ENCODE peak calls at places on chromosomes 1 and 21, in eight cellular contexts. O is psoas muscle, B is HAP-1, V is colonic mucosa, Y is neural progenitor cell, U is breast epithelium, S is mesenchymal stem cell, J is astrocyte. P is an unnamed sample.

GRCh38 chr1:111507411-111508201 is 4.2 kb upstream of the ADORA3 start:
- DNase-seq in O (peak; percentile 86), B (peak; percentile 86), V (peak; percentile 89), Y (peak; percentile 81), U (no peak), S (no peak), J (peak; percentile 31), P (no peak)

GRCh38 chr1:95916616-95917015 is 682.6 kb downstream of the RWDD3 start:
- DNase-seq in O (no peak), B (no peak), V (no peak), Y (peak; percentile 40), U (no peak), S (peak; percentile 42), J (peak; percentile 5), P (peak; percentile 34)

GRCh38 chr1:195934839-195935557 is 673.2 kb downstream of the KCNT2 start:
- DNase-seq in O (no peak), B (no peak), V (no peak), Y (no peak), U (no peak), S (peak; percentile 4), J (no peak), P (no peak)

GRCh38 chr1:77832889-77833288 is 53.4 kb downstream of the MIGA1 start:
- DNase-seq in O (no peak), B (no peak), V (no peak), Y (no peak), U (no peak), S (peak; percentile 93), J (peak; percentile 98), P (peak; percentile 96)

GRCh38 chr1:185045793-185046441 is 559 bp downstream of the RNF2 start:
- DNase-seq in O (peak; percentile 52), B (peak; percentile 70), V (peak; percentile 53), Y (peak; percentile 80), U (no peak), S (peak; percentile 60), J (peak; percentile 21), P (peak; percentile 78)

GRCh38 chr1:185720633-185721272 is 13.4 kb upstream of the HMCN1 start:
- DNase-seq in O (no peak), B (no peak), V (no peak), Y (peak; percentile 22), U (no peak), S (peak; percentile 54), J (peak; percentile 76), P (peak; percentile 79)

GRCh38 chr1:234214129-234214910 is 158.9 kb upstream of the COA6 start:
- DNase-seq in O (peak; percentile 63), B (peak; percentile 45), V (no peak), Y (peak; percentile 66), U (peak; percentile 59), S (no peak), J (peak; percentile 60), P (peak; percentile 24)

GRCh38 chr1:156270314-156270713 is 12.3 kb downstream of the SMG5 start:
- DNase-seq in O (no peak), B (no peak), V (no peak), Y (no peak), U (no peak), S (no peak), J (no peak), P (no peak)

GRCh38 chr1:218322762-218323161 is 22.4 kb upstream of the TGFB2 start:
- DNase-seq in O (no peak), B (no peak), V (no peak), Y (no peak), U (no peak), S (no peak), J (no peak), P (no peak)

GRCh38 chr1:240027059-240027462 is 64.6 kb upstream of the FMN2 start:
- DNase-seq in O (no peak), B (peak; percentile 62), V (peak; percentile 43), Y (peak; percentile 71), U (no peak), S (peak; percentile 56), J (peak; percentile 12), P (peak; percentile 88)

GRCh38 chr1:39683591-39684312 is 7.5 kb downstream of the HPCAL4 start:
- DNase-seq in O (no peak), B (no peak), V (no peak), Y (peak; percentile 35), U (no peak), S (no peak), J (no peak), P (no peak)

GRCh38 chr1:109484519-109484975 is 842 bp downstream of the ATXN7L2 start:
- DNase-seq in O (no peak), B (peak; percentile 27), V (no peak), Y (peak; percentile 48), U (no peak), S (no peak), J (no peak), P (no peak)

GRCh38 chr1:188128761-188129160 is 1300.0 kb downstream of the PLA2G4A start:
- DNase-seq in O (no peak), B (no peak), V (no peak), Y (no peak), U (no peak), S (peak; percentile 58), J (no peak), P (peak; percentile 33)

GRCh38 chr21:15928196-15928595 is 198.4 kb downstream of the USP25 start:
- DNase-seq in O (no peak), B (no peak), V (no peak), Y (no peak), U (no peak), S (no peak), J (no peak), P (no peak)

GRCh38 chr1:24557711-24558121 is 1.8 kb downstream of the NCMAP start:
- DNase-seq in O (no peak), B (no peak), V (no peak), Y (no peak), U (peak; percentile 19), S (peak; percentile 23), J (no peak), P (no peak)

DNA sequence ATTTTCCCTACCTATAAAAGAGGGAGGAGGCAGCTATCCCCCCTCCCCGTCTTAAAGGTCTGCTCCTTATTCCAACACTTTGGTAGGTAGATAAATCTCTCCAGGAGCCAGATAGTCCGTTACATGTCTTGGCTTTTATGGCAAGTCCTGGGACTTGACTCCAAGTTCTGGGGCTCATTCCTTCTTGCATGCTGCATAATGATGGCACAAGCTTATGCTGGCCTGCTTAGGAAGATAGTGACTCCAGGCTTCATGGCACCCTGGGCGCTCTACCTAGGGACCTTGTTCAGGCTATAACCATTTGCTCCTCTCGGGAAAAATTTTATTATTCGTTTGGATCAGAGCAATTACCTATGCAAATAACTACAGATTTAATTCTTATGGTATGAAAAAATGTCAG is 3.7 kb downstream of the SLAMF1 start:
- DNase-seq in O (no peak), B (no peak), V (no peak), Y (no peak), U (no peak), S (no peak), J (no peak), P (no peak)
- H3K4me3 ChIP-seq in O (no peak overlapping the region), B (no peak overlapping the region), V (no peak overlapping the region), Y (no peak overlapping the region), U (no peak overlapping the region), S (no peak overlapping the region), J (no peak overlapping the region), P (no peak overlapping the region)

DNA sequence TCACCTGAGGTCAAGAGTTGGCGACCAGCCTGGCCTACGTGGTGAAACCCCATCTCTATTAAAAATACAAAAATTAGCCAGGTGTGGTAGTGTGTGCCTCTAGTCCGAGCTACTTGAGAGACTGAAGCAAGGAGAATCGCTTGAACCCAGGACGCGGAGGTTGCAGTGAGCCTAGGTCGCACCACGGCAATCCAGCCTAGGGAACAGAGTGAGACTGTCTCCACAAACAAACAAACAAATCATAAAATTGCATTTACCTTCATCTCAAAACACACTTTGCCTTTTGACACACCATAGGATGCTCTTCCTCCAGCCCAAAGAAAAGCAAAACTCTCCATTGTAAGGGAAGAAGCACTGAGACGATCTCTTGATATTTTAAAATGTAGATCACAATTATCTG is 4.3 kb downstream of the HNRNPU start:
- DNase-seq in O (no peak), B (no peak), V (no peak), Y (no peak), U (no peak), S (no peak), J (no peak), P (no peak)
- H3K36me3 ChIP-seq in O (peaks cover 17% of the 10 kb centered on the region), B (peaks cover 86% of the 10 kb centered on the region), V (peaks cover 24% of the 10 kb centered on the region), Y (peaks cover 50% of the 10 kb centered on the region), U (peaks cover 15% of the 10 kb centered on the region), S (peaks cover 74% of the 10 kb centered on the region), J (peaks cover 61% of the 10 kb centered on the region), P (peaks cover 61% of the 10 kb centered on the region)

DNA sequence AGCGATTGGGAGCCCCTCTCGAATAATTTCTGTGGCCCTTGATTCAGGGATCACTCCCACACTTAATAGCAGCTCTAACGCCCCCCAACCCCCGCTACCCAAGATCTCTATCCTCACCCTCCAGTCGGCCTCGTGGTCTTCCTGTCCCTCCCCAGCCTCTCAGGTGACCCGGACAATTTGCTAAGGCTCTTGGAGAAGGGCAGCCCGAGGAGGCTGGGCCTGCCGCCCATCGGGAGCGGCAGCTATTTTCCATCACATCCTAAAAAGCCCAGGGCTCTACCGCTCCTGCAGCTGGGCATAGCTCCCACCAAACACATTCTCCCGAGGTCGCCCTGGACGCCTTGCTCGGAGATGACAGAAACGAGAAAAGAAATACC is 12.0 kb upstream of the PHLDA3 start:
- DNase-seq in O (no peak), B (no peak), V (no peak), Y (peak; percentile 41), U (no peak), S (no peak), J (no peak), P (no peak)
- H3K4me3 ChIP-seq in O (peak overlapping the region; percentile 51), B (peak overlapping the region; percentile 25), V (peak overlapping the region; percentile 28), Y (peak overlapping the region; percentile 38), U (peak overlapping the region; percentile 46), S (peak overlapping the region; percentile 67), J (peak overlapping the region; percentile 29), P (peak overlapping the region; percentile 50)

GRCh38 chr1:3257788-3258187 is 188.8 kb downstream of the PRDM16 start:
- DNase-seq in O (no peak), B (no peak), V (no peak), Y (no peak), U (no peak), S (no peak), J (no peak), P (no peak)
- H3K36me3 ChIP-seq in O (no peaks in the 10 kb centered on the region), B (no peaks in the 10 kb centered on the region), V (no peaks in the 10 kb centered on the region), Y (no peaks in the 10 kb centered on the region), U (no peaks in the 10 kb centered on the region), S (no peaks in the 10 kb centered on the region), J (no peaks in the 10 kb centered on the region), P (no peaks in the 10 kb centered on the region)

DNA sequence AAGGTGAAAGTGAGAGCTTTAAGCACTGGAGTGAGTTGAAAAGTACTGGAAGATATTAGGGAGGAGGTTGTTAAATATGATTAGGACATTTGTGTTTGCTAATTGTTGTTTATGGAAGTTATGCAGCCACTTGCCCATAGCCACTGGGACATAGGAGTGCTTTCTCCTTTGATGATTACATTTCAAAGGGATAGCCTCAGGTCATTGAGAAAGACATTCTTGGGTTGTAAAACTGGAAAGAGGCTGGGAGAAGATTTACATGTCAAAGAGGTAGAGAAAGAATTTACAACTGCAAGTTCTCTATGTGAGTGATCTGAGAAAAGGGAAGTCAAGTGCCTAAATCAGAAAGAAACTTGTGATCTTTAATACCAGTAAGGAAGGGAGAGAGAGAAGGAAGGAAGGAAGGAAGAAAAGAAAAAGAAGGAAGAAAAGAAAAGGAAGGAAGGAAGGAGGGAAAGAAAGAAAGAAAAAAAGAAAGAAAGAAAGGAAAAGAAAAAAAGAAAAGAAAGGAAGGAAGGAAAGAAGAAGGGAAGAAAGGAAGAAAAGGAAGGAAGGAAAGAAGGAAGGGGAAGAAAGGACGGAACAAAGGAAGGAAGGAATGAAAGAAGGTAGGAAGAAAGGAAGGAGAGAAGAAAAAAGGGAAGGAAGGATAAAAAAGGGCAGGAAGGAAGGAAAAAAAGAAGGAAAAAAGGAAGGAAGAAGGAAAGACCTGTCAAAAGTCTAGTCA is 284.6 kb upstream of the DPYD start:
- DNase-seq in O (no peak), B (peak; percentile 12), V (no peak), Y (no peak), U (no peak), S (peak; percentile 29), J (no peak), P (no peak)
- H3K4me3 ChIP-seq in O (no peak overlapping the region), B (no peak overlapping the region), V (no peak overlapping the region), Y (no peak overlapping the region), U (no peak overlapping the region), S (no peak overlapping the region), J (no peak overlapping the region), P (no peak overlapping the region)